ENCODE peak calls at places on chromosomes 5 and 9, in four cellular contexts. B is T1000, Y is HEK293T, C is KBM-7. T is an unnamed sample.

GRCh38 chr5:1174122-1174936 is 27.1 kb upstream of the SLC6A19 start:
- DNase-seq in Y (peak), C (peak), B (peak), T (peak)

GRCh38 chr5:113038714-113039113 is 62.1 kb downstream of the DCP2 start:
- DNase-seq in Y (no peak), B (peak), C (no peak), T (no peak)

GRCh38 chr5:26883375-26883774 is 155.0 kb downstream of the CDH9 start:
- DNase-seq in B (no peak), Y (no peak), C (no peak), T (no peak)

GRCh38 chr9:82168585-82168984 is 180.0 kb downstream of the SPATA31D1 start:
- DNase-seq in B (no peak), Y (no peak), C (no peak), T (no peak)

GRCh38 chr5:67693956-67694564 is 497.5 kb upstream of the CD180 start:
- DNase-seq in C (no peak), Y (no peak), B (no peak), T (no peak)

GRCh38 chr9:130604295-130604694 is 24.9 kb downstream of the FUBP3 start:
- DNase-seq in B (no peak), Y (no peak), C (no peak), T (no peak)

GRCh38 chr5:81787843-81788242 is 36.9 kb upstream of the SSBP2 start:
- DNase-seq in B (no peak), Y (no peak), C (peak), T (no peak)

GRCh38 chr5:115594343-115595047 is 7.8 kb downstream of the TICAM2 start:
- DNase-seq in C (no peak), B (no peak), Y (no peak), T (no peak)

GRCh38 chr5:109880907-109881685 is 191.4 kb downstream of the MAN2A1 start:
- DNase-seq in C (no peak), Y (no peak), B (no peak), T (no peak)

GRCh38 chr9:126440938-126441337 is 114.3 kb downstream of the MVB12B start:
- DNase-seq in Y (no peak), B (no peak), C (no peak), T (no peak)

GRCh38 chr9:96420468-96421219 is 2.5 kb upstream of the ZNF367 start:
- DNase-seq in C (peak), B (peak), Y (no peak), T (peak)

GRCh38 chr9:137251490-137252268 is 593 bp downstream of the STPG3 start:
- DNase-seq in B (no peak), C (no peak), Y (no peak), T (no peak)

GRCh38 chr5:133241179-133241728 is 189.4 kb downstream of the HSPA4 start:
- DNase-seq in C (peak), B (no peak), Y (no peak), T (no peak)

GRCh38 chr5:979100-979817 is 29.3 kb upstream of the NKD2 start:
- DNase-seq in B (no peak), C (no peak), Y (no peak), T (no peak)

GRCh38 chr5:178180141-178180863 is 6.9 kb downstream of the GMCL2 start:
- DNase-seq in Y (no peak), C (no peak), B (no peak), T (no peak)

GRCh38 chr5:82351754-82352145 is 73.6 kb upstream of the RPS23 start:
- DNase-seq in B (no peak), C (peak), Y (peak), T (no peak)

GRCh38 chr5:10111575-10111974 is 138.1 kb downstream of the ATPSCKMT start:
- DNase-seq in B (no peak), C (peak), Y (peak), T (peak)